ENCODE peak calls at places on chromosomes 3 and 15, in ten cellular contexts. R, K, S, W, G, H, P, A, E and T are unnamed samples.

GRCh38 chr15:38164061-38164460 is 88.6 kb upstream of the SPRED1 start:
- DNase-seq in R (no peak), K (no peak), S (no peak), W (no peak), G (no peak), H (no peak), P (no peak), A (no peak), E (no peak), T (no peak)

GRCh38 chr3:124650798-124651197 is 79.5 kb upstream of the UMPS start:
- DNase-seq in R (no peak), K (no peak), S (peak; percentile 65), W (no peak), G (no peak), H (no peak), P (no peak), A (no peak), E (no peak), T (no peak)

GRCh38 chr3:171459130-171459941 is 869 bp downstream of the TNIK start:
- DNase-seq in R (peak; percentile 76), K (no peak), S (no peak), W (peak; percentile 28), G (peak; percentile 57), H (peak; percentile 28), P (peak; percentile 27), A (peak; percentile 42), E (peak; percentile 36), T (peak; percentile 38)

GRCh38 chr3:161096771-161097367 is 8.3 kb downstream of the B3GALNT1 start:
- DNase-seq in R (no peak), K (no peak), S (no peak), W (no peak), G (no peak), H (no peak), P (no peak), A (no peak), E (peak; percentile 4), T (peak; percentile 34)

GRCh38 chr15:31275331-31276262 is 51.0 kb upstream of the KLF13 start:
- DNase-seq in R (peak; percentile 6), K (peak; percentile 30), S (no peak), W (no peak), G (no peak), H (peak; percentile 13), P (no peak), A (peak; percentile 7), E (no peak), T (peak; percentile 25)

GRCh38 chr3:22990291-22991200 is 212.6 kb upstream of the UBE2E2 start:
- DNase-seq in R (no peak), K (no peak), S (no peak), W (no peak), G (no peak), H (no peak), P (no peak), A (no peak), E (no peak), T (no peak)

GRCh38 chr15:67855842-67856241 is 16.0 kb upstream of the RNU6-1 start:
- DNase-seq in R (no peak), K (no peak), S (peak; percentile 63), W (no peak), G (no peak), H (no peak), P (no peak), A (no peak), E (no peak), T (no peak)

GRCh38 chr3:16942955-16943354 is 58.2 kb downstream of the PLCL2 start:
- DNase-seq in R (no peak), K (no peak), S (no peak), W (no peak), G (no peak), H (no peak), P (no peak), A (no peak), E (no peak), T (no peak)

GRCh38 chr15:78242128-78242527 is 7.8 kb upstream of the ACSBG1 start:
- DNase-seq in R (peak; percentile 57), K (peak; percentile 5), S (no peak), W (no peak), G (no peak), H (no peak), P (no peak), A (no peak), E (no peak), T (no peak)

GRCh38 chr3:57557088-57557537 is 1.0 kb downstream of the PDE12 start:
- DNase-seq in R (peak; percentile 29), K (no peak), S (no peak), W (no peak), G (peak; percentile 27), H (no peak), P (no peak), A (no peak), E (peak; percentile 56), T (peak; percentile 34)

GRCh38 chr15:29773816-29774215 is 48.5 kb downstream of the TJP1 start:
- DNase-seq in R (no peak), K (no peak), S (no peak), W (no peak), G (no peak), H (no peak), P (no peak), A (no peak), E (no peak), T (no peak)

DNA sequence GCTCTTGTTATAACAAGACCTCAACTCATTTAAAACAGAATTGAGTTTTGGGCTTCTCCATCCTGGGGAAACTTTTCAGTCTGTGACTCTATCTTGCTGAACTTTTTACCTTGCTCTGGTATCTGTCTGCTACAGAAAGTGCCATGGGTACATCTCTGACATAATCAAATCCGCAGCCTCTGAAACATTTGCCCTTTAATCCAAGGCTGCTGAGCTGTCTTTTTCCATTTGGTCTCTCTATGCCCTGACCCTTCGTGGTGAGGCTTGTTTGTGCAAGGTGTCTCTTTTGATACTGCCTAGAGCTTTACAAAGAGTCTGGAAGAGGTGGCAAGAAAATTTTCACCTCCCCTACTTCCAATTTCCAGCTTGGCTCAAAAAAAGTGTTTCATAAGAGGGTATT is 11.3 kb downstream of the TMEM108 start:
- DNase-seq in R (no peak), K (no peak), S (no peak), W (no peak), G (no peak), H (no peak), P (no peak), A (no peak), E (no peak), T (no peak)
- H3K27ac ChIP-seq in R (no peak overlapping the region), K (no peak overlapping the region), S (no peak overlapping the region), W (no peak overlapping the region), G (no peak overlapping the region), H (no peak overlapping the region), P (no peak overlapping the region), A (no peak overlapping the region), E (no peak overlapping the region), T (no peak overlapping the region)

GRCh38 chr3:113968986-113969385 is 21.2 kb downstream of the ZDHHC23 start:
- DNase-seq in R (no peak), K (no peak), S (no peak), W (no peak), G (no peak), H (no peak), P (no peak), A (no peak), E (no peak), T (no peak)

GRCh38 chr3:113966172-113966571 is 18.4 kb downstream of the ZDHHC23 start:
- DNase-seq in R (no peak), K (no peak), S (no peak), W (no peak), G (no peak), H (no peak), P (no peak), A (no peak), E (no peak), T (no peak)

DNA sequence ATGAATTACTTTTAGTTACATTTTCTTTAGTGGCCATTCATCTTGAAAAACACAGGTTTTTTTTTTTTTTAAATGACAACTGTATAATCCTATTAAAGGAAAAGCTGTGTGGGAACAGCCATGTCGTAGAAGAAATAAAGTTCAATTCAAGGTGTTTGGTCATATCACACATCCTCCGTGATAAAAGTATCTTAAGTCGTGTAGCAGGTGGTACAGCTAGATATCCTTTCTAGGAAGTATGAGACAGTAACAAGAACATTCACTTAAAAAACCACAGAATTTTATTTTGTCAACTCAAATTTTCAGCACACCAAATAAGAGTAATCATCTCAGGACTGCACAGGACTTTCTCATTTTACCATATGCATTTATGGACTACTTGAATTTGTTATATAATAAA is 16.1 kb downstream of the ZDHHC23 start:
- DNase-seq in R (no peak), K (no peak), S (no peak), W (no peak), G (no peak), H (no peak), P (no peak), A (no peak), E (no peak), T (no peak)
- H3K4me3 ChIP-seq in R (no peak overlapping the region), K (no peak overlapping the region), S (no peak overlapping the region), W (no peak overlapping the region), G (no peak overlapping the region), H (no peak overlapping the region), P (no peak overlapping the region), A (no peak overlapping the region), E (no peak overlapping the region), T (no peak overlapping the region)

DNA sequence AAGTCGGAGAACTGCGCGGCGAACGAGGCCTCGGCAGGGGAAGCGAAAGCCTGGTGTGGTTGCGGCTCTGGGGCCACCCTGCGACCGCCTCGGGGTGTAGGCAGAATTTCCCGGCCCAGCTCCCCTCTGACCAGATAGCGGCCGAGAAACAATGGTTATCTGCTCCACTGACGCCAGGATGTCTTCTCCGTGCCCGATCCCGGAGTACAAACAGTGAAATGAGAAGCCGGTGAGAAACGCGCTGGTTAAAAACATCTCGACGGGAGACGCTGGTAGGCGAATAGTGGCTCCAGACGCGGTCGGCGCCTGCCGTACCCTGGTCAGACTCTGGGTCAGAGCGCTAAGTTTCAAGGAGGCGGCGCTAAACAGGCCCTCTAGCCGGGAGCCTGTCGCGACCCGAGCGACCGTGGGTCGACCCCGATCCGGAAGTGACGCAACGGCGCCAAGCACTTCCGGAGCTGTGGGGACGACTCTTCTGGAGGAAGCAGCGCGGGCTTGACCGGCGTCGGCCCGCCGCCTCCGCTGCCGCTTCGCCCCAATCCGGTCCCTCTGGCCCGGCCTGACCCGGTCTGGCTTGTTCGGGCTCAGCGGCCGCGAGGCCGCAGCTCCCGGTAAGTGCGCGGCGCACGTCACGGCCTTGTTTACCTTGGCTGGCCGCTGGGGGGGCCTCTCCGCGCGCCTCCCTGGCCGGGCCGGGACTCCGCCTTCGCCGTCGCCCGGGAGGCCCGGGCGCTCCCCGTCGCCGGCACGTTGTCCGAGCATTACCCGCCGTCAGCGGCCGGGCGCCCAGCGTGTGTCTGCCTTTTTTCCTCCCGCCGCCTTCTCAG is at the start of gene ARIH2:
- DNase-seq in R (peak; percentile 94), K (peak; percentile 89), S (peak; percentile 73), W (peak; percentile 86), G (peak; percentile 95), H (peak; percentile 88), P (peak; percentile 94), A (peak; percentile 94), E (peak; percentile 91), T (peak; percentile 95)
- TF ChIP-seq POLR2A in R (peak; percentile 87), K (peak; percentile 79), S (peak; percentile 83), W (peak; percentile 93), G (peak; percentile 85), H (peak; percentile 61), P (peak; percentile 87), A (peak; percentile 85), E (peak; percentile 87), T (peak; percentile 69)

DNA sequence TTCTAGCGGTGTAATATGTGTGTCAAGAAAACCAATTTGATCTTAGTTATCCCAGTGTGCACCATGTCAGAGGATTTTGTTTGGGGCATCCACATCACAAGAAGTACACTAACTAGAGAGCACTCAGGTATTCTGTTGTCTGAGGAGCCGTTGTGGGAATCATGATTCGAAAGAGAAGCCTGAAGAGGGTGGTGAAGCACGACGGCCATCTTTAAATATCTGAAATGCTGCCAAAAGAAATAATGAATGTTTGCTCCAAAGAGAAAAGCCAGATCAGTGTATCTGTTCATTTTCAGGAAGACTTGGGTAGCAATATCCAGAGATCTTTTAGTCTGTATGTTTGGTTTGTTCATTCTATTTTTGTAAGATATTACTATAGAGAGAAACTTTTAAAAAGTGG is 180.7 kb downstream of the KLHL25 start:
- DNase-seq in R (no peak), K (no peak), S (no peak), W (no peak), G (no peak), H (no peak), P (no peak), A (no peak), E (no peak), T (no peak)
- H3K27ac ChIP-seq in R (peak overlapping the region; percentile 17), K (no peak overlapping the region), S (no peak overlapping the region), W (peak overlapping the region; percentile 1), G (no peak overlapping the region), H (peak overlapping the region; percentile 98), P (no peak overlapping the region), A (no peak overlapping the region), E (no peak overlapping the region), T (no peak overlapping the region)